ENCODE peak calls at places on chromosome 22, in eight cellular contexts. S, A, J, I, L, G, Y and U are unnamed samples.
A peak's percentile ranks its signal among the peaks of the same experiment; 100 is the strongest.

GRCh38 chr22:17772963-17773605 is 1.2 kb downstream of the BID start:
- DNase-seq in S (no peak), A (peak; percentile 56), J (peak; percentile 29), I (peak; percentile 51), L (no peak), G (no peak), Y (no peak), U (peak; percentile 35)

GRCh38 chr22:46504586-46504985 is 32.8 kb downstream of the CELSR1 start:
- DNase-seq in S (no peak), A (no peak), J (no peak), I (no peak), L (no peak), G (no peak), Y (no peak), U (no peak)

GRCh38 chr22:46583571-46583970 is 36.6 kb upstream of the GRAMD4 start:
- DNase-seq in S (no peak), A (no peak), J (no peak), I (no peak), L (no peak), G (no peak), Y (no peak), U (no peak)

GRCh38 chr22:37827056-37827455 is 3.9 kb downstream of the GALR3 start:
- DNase-seq in S (no peak), A (no peak), J (peak; percentile 64), I (no peak), L (peak; percentile 78), G (no peak), Y (no peak), U (no peak)

GRCh38 chr22:40289991-40290459 is 56.3 kb upstream of the ADSL start:
- DNase-seq in S (no peak), A (no peak), J (peak; percentile 28), I (no peak), L (no peak), G (no peak), Y (peak; percentile 33), U (no peak)

GRCh38 chr22:28923826-28924732 is 40.7 kb downstream of the ZNRF3 start:
- DNase-seq in S (no peak), A (no peak), J (no peak), I (no peak), L (peak; percentile 56), G (peak; percentile 60), Y (peak; percentile 86), U (peak; percentile 83)

GRCh38 chr22:46192210-46192993 is 42.1 kb downstream of the PPARA start:
- DNase-seq in S (no peak), A (no peak), J (no peak), I (no peak), L (no peak), G (no peak), Y (no peak), U (no peak)

GRCh38 chr22:31661851-31662667 is at the start of gene PISD:
- DNase-seq in S (peak; percentile 96), A (peak; percentile 91), J (peak; percentile 95), I (peak; percentile 95), L (peak; percentile 93), G (peak; percentile 97), Y (peak; percentile 98), U (peak; percentile 96)

GRCh38 chr22:16965560-16965959 is 42.5 kb downstream of the GAB4 start:
- DNase-seq in S (no peak), A (no peak), J (no peak), I (no peak), L (no peak), G (no peak), Y (no peak), U (no peak)

GRCh38 chr22:50281957-50282356 is 11.8 kb upstream of the MAPK11 start:
- DNase-seq in S (no peak), A (no peak), J (no peak), I (no peak), L (no peak), G (no peak), Y (peak; percentile 66), U (peak; percentile 68)

GRCh38 chr22:47586946-47587345 is 824.5 kb downstream of the TBC1D22A start:
- DNase-seq in S (no peak), A (no peak), J (no peak), I (no peak), L (no peak), G (no peak), Y (peak; percentile 16), U (no peak)

GRCh38 chr22:47587361-47587760 is 824.9 kb downstream of the TBC1D22A start:
- DNase-seq in S (no peak), A (no peak), J (no peak), I (no peak), L (no peak), G (no peak), Y (peak; percentile 11), U (no peak)

GRCh38 chr22:47587861-47588582 is 825.6 kb downstream of the TBC1D22A start:
- DNase-seq in S (no peak), A (no peak), J (no peak), I (no peak), L (no peak), G (no peak), Y (peak; percentile 11), U (no peak)

GRCh38 chr22:47583959-47584562 is 821.6 kb downstream of the TBC1D22A start:
- DNase-seq in S (no peak), A (no peak), J (no peak), I (no peak), L (no peak), G (no peak), Y (no peak), U (no peak)

DNA sequence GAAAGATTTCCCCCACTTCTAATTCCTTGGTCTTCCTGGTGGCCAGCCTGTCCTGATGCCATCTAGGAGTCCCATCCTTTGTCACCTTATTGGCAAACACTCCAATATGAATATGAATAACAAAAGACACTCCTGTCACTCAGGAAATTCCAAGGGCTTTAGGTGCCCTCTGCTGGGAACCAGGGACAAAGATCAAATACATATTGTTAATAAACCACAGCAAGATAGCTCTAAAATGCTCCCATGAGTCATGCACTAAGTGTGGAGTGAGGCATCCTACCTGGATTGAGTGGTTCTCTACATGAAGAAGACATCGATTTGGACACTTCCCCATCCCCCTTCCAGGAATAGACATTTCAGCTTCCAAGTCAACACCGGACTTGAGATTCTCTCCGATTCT is 823.6 kb downstream of the TBC1D22A start:
- DNase-seq in S (no peak), A (no peak), J (no peak), I (no peak), L (no peak), G (no peak), Y (no peak), U (no peak)
- TF ChIP-seq POLR2A in S (no peak), A (no peak), J (no peak), I (no peak), L (no peak), G (no peak), Y (no peak), U (no peak)

GRCh38 chr22:41848468-41848867 is 15.6 kb downstream of the SREBF2 start:
- DNase-seq in S (no peak), A (no peak), J (no peak), I (peak; percentile 94), L (no peak), G (no peak), Y (peak; percentile 70), U (no peak)
- TF ChIP-seq POLR2A in S (no peak), A (no peak), J (no peak), I (no peak), L (no peak), G (no peak), Y (no peak), U (no peak)

DNA sequence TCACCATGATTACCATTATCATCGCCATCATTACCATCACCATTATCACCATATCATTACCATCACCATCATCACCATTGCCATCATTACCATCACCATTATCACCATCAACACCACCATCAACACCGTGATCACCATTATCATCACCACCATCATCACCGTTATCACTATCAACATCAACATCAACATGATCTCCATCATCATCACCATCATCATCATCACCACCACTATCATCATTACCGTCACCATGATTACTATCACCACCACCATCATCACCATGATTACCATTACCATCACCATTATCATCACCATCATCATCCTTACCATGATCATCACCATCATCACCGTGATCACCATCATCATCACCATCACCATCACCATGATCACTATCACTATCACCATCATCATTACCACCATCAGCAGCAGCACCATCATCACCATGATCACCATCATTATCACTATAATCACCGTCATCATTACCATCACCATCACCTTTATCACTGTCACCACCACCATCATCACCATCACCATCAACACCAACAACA is 753.7 kb downstream of the BRD1 start:
- DNase-seq in S (no peak), A (no peak), J (no peak), I (no peak), L (no peak), G (no peak), Y (no peak), U (no peak)
- TF ChIP-seq POLR2A in S (no peak), A (no peak), J (no peak), I (no peak), L (no peak), G (no peak), Y (no peak), U (no peak)

DNA sequence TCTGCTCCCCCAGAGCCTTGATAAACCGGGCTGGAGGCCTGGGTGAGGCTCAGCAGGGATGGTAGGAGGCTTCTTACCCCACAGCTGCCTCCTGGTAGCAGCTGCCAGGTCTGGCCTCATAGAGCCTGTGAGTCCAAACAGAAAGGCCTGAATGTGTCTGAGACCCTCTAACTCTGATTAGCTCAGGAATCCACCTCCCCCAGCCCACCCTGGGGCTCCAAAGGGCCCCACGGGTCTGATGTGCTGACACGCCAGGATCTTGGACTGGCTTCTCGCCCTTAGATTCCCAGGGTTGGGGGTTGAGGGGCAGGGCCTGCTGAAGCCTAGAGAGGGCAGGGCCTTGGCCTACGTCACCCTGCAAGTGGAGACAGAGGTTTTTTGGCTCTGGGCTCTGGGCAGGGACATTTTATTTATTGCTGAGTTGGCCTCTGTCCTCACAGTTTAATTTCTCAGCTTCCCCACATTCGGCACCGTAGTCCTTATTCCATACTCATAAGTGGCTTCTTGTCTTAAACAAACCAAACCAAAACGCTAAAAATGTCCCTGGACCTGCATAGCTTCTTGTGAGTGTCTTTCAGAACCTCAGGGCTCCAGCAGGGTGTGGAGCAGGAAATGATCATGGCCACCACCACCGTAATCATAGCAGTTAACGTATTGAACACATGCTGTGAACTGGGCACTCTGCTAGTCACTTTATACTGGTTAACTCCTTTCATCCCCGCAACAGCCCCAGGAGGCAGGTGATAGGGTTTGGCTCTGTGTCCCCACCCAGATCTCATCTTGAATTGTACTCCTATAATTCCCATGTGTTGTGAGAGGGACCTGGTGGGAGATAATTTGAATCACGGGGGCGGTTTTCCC is 25.1 kb downstream of the KIAA1671 start:
- DNase-seq in S (no peak), A (no peak), J (peak; percentile 65), I (no peak), L (peak; percentile 73), G (no peak), Y (no peak), U (peak; percentile 45)
- TF ChIP-seq POLR2A in S (no peak), A (no peak), J (no peak), I (no peak), L (no peak), G (no peak), Y (no peak), U (no peak)